ENCODE peak calls at places on chromosomes 16 and 17, in four cellular contexts. N is nucleus accumbens, X is thyroid gland, F is HFFc6. S is an unnamed sample.

GRCh38 chr17:55356440-55357328 is 65.0 kb downstream of the MMD start:
- DNase-seq in F (peak; percentile 64), N (peak; percentile 1), X (peak; percentile 54), S (no peak)

GRCh38 chr17:17514993-17515920 is 19.1 kb upstream of the RASD1 start:
- DNase-seq in N (no peak), F (peak; percentile 80), X (no peak), S (no peak)

GRCh38 chr17:29593546-29594440 is 861 bp downstream of the ANKRD13B start:
- DNase-seq in X (no peak), N (no peak), F (no peak), S (no peak)

GRCh38 chr17:57577751-57578607 is 167.1 kb downstream of the CCDC182 start:
- DNase-seq in X (peak; percentile 83), F (peak; percentile 22), N (no peak), S (no peak)

GRCh38 chr17:16371742-16372141 is 9.1 kb upstream of the UBB start:
- DNase-seq in X (no peak), F (peak; percentile 71), N (no peak), S (no peak)

GRCh38 chr17:78988152-78988551 is 8.4 kb upstream of the LGALS3BP start:
- DNase-seq in F (no peak), N (no peak), X (no peak), S (no peak)

GRCh38 chr17:16304832-16305231 is 48.4 kb downstream of the CENPV start:
- DNase-seq in X (no peak), N (no peak), F (no peak), S (no peak)

GRCh38 chr16:75810998-75811634 is 84.8 kb upstream of the CPHXL start:
- DNase-seq in X (no peak), F (no peak), N (no peak), S (no peak)

S was measured in breast epithelium.